ENCODE peak calls at places on chromosome 7, in seven cellular contexts. F is skeletal muscle cell; E is GM23248; Z is cardiac fibroblast; R is heart right ventricle; W is CD8-positive, alpha-beta memory T cell; K is PC-3. M is an unnamed sample.

GRCh38 chr7:2013381-2014311 is 219.1 kb downstream of the MAD1L1 start:
- DNase-seq in F (no peak), W (no peak), K (no peak), R (no peak), E (no peak), Z (no peak), M (no peak)

GRCh38 chr7:27053153-27053552 is 42.6 kb downstream of the HOXA1 start:
- DNase-seq in R (no peak), Z (no peak), W (no peak), E (no peak), K (no peak), F (no peak), M (no peak)

GRCh38 chr7:5767066-5767465 is 14.4 kb downstream of the RNF216 start:
- DNase-seq in R (no peak), K (peak), W (no peak), E (peak), Z (no peak), F (no peak), M (no peak)

GRCh38 chr7:129606801-129607200 is 4.7 kb upstream of the NRF1 start:
- DNase-seq in F (no peak), E (no peak), R (no peak), Z (no peak), W (no peak), K (no peak), M (no peak)

GRCh38 chr7:831596-832291 is 532 bp upstream of the SUN1 start:
- DNase-seq in F (peak), Z (peak), W (no peak), R (no peak), K (peak), E (peak), M (no peak)

GRCh38 chr7:94195813-94196212 is 191.7 kb upstream of the BET1 start:
- DNase-seq in R (no peak), E (peak), Z (no peak), K (no peak), F (no peak), W (no peak), M (no peak)

GRCh38 chr7:9242604-9243003 is 809.2 kb downstream of the NXPH1 start:
- DNase-seq in Z (no peak), K (no peak), F (no peak), R (no peak), W (no peak), E (no peak), M (no peak)

GRCh38 chr7:74606101-74606908 is 51.2 kb upstream of the GTF2I start:
- DNase-seq in W (peak), E (peak), Z (no peak), F (no peak), R (peak), K (peak), M (no peak)

GRCh38 chr7:113606325-113606724 is 312.5 kb downstream of the PPP1R3A start:
- DNase-seq in Z (no peak), R (no peak), F (no peak), E (no peak), W (no peak), K (no peak), M (no peak)

GRCh38 chr7:90625562-90625961 is 29.4 kb downstream of the CDK14 start:
- DNase-seq in R (peak), K (peak), Z (peak), W (no peak), F (peak), E (peak), M (no peak)

GRCh38 chr7:148975896-148976295 is 52.4 kb downstream of the PDIA4 start:
- DNase-seq in W (no peak), R (no peak), F (no peak), E (no peak), K (no peak), Z (no peak), M (no peak)

GRCh38 chr7:95794917-95795515 is 22.7 kb downstream of the DYNC1I1 start:
- DNase-seq in W (no peak), Z (peak), F (no peak), E (peak), R (no peak), K (peak), M (peak)

GRCh38 chr7:17781491-17782215 is 158.6 kb downstream of the SNX13 start:
- DNase-seq in E (peak), K (peak), R (no peak), F (peak), W (no peak), Z (peak), M (peak)

GRCh38 chr7:20141666-20142065 is 75.5 kb downstream of the MACC1 start:
- DNase-seq in W (no peak), K (no peak), E (no peak), R (no peak), Z (peak), F (no peak), M (no peak)

GRCh38 chr7:18778594-18778993 is 283.0 kb downstream of the HDAC9 start:
- DNase-seq in F (no peak), E (peak), Z (peak), K (peak), R (no peak), W (no peak), M (no peak)

GRCh38 chr7:117157121-117157870 is 165.6 kb downstream of the WNT2 start:
- DNase-seq in R (peak), W (no peak), F (peak), E (peak), K (peak), Z (peak), M (peak)

GRCh38 chr7:148987010-148987750 is 41.1 kb downstream of the PDIA4 start:
- DNase-seq in R (peak), E (peak), W (peak), K (peak), Z (peak), F (peak), M (peak)

GRCh38 chr7:88775838-88776237 is 16.3 kb downstream of the ZNF804B start:
- DNase-seq in E (no peak), Z (no peak), W (no peak), R (no peak), F (no peak), K (no peak), M (no peak)

GRCh38 chr7:99312316-99313203 is 13.1 kb upstream of the ARPC1A start:
- DNase-seq in W (peak), K (peak), E (peak), Z (peak), R (peak), F (no peak), M (no peak)

GRCh38 chr7:103445228-103446020 is 583 bp downstream of the SLC26A5 start:
- DNase-seq in Z (peak), K (no peak), W (no peak), R (no peak), E (peak), F (no peak), M (no peak)

GRCh38 chr7:43528581-43529354 is 54.1 kb upstream of the STK17A start:
- DNase-seq in R (no peak), W (no peak), Z (no peak), E (no peak), F (no peak), K (no peak), M (no peak)

GRCh38 chr7:5564894-5565293 is 141.3 kb upstream of the TNRC18 start:
- DNase-seq in W (no peak), F (no peak), K (no peak), R (no peak), Z (no peak), E (peak), M (no peak)

GRCh38 chr7:73823873-73824597 is 6.8 kb upstream of the CLDN4 start:
- DNase-seq in F (no peak), Z (no peak), W (no peak), R (no peak), K (no peak), E (no peak), M (no peak)

GRCh38 chr7:3461923-3462322 is 160.9 kb downstream of the SDK1 start:
- DNase-seq in E (no peak), W (peak), Z (no peak), F (no peak), R (no peak), K (no peak), M (no peak)

GRCh38 chr7:100894860-100895700 is 608 bp downstream of the ACHE start:
- DNase-seq in R (no peak), W (peak), K (peak), Z (no peak), E (peak), F (no peak), M (no peak)

GRCh38 chr7:81248420-81248819 is 329.6 kb upstream of the SEMA3C start:
- DNase-seq in K (peak), R (no peak), W (no peak), E (no peak), Z (peak), F (no peak), M (no peak)

GRCh38 chr7:22726849-22727792 is at the start of gene IL6:
- DNase-seq in K (peak), W (no peak), R (peak), Z (peak), E (peak), F (peak), M (no peak)
- H3K4me3 ChIP-seq in K (peak), W (no peak), R (peak), Z (peak), E (peak), F (peak), M (no peak)

GRCh38 chr7:96800824-96801223 is 91.2 kb upstream of the SEM1 start:
- DNase-seq in E (no peak), W (no peak), F (no peak), R (no peak), Z (no peak), K (peak), M (peak)
- H3K4me3 ChIP-seq in E (no peak), W (no peak), F (no peak), R (no peak), Z (no peak), K (no peak), M (no peak)

GRCh38 chr7:133365892-133366291 is 113.0 kb downstream of the EXOC4 start:
- DNase-seq in E (peak), K (no peak), F (no peak), R (peak), W (no peak), Z (peak), M (no peak)
- H3K4me3 ChIP-seq in E (no peak), K (no peak), F (no peak), R (no peak), W (no peak), Z (no peak), M (no peak)

DNA sequence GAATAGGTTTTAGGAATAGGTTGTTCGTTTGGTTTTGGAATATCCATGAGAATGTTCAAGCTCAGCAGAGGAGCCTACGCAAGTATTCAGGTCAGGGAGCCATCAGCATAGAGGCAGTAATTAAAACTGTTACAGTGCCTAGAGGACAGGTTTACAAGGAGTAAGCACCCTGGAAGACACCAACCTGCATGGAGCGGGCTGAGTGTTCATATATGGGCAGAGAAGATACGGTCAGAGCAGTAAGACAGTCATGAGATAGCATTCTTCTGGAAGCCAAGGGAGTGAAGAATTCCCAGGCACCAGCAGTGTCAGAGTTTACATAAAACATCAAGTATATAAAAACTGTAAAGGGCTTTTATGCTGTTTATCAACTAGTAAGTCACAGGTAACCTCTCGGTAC is 96.5 kb downstream of the LRRC4 start:
- DNase-seq in W (no peak), Z (no peak), E (no peak), F (no peak), K (no peak), R (no peak), M (no peak)
- H3K4me3 ChIP-seq in W (no peak), Z (no peak), E (no peak), F (no peak), K (no peak), R (no peak), M (no peak)

DNA sequence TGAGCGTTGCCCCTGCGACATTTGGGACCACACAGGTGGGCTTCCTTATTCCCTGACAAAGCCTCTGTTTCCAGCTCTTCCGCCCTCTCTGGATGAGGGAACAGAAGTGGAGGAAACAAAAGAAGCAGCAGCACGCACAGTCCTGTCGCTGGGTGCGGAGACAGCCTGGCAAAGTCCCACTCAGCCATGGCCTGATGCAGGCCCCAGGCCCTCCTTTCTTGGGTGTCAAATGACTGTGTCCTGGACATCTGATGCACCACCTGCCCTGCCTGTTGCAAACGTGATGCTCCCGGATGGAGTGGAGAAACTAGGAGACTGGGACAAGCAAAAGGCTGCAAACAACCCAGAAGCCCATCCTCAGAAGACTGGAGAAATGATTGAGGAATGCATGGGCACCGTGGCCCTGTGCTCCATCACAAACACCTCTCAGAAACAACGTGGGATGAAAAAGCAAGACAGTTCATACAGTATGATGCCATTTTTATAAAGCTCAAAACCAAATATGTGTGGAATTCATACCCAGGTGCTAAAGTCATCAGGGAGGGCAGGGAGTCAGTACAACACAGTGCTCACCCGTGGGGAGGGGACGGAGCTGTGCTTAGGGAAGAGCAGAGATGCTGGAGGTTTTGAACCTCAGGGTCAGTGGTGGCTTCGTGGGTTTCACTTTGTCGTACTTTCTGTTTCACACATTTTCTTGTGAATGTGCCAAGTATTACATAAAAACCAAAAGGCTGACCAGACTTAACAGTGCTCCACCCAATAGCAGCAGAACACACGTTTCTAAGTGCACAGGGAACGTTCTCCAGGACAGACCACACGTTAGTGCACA is 20.9 kb downstream of the ZMIZ2 start:
- DNase-seq in Z (peak), K (no peak), F (no peak), E (peak), R (peak), W (no peak), M (no peak)
- H3K4me3 ChIP-seq in Z (no peak), K (no peak), F (no peak), E (peak), R (peak), W (no peak), M (no peak)